ENCODE peak calls at places on chromosomes 1 and 21, in five cellular contexts. M, C, R, H and P are unnamed samples.

GRCh38 chr1:236282159-236282716 is 480 bp upstream of the ERO1B start:
- DNase-seq in R (no peak), C (no peak), M (no peak), H (no peak), P (peak)

GRCh38 chr1:15337656-15338402 is 71.9 kb upstream of the EFHD2 start:
- DNase-seq in M (no peak), C (no peak), R (no peak), H (peak), P (no peak)

GRCh38 chr1:205263580-205264190 is 35.9 kb downstream of the TMCC2 start:
- DNase-seq in C (no peak), M (no peak), H (peak), R (no peak), P (no peak)

GRCh38 chr1:199129247-199129646 is 490.4 kb downstream of the PTPRC start:
- DNase-seq in H (no peak), M (no peak), R (no peak), C (no peak), P (no peak)

GRCh38 chr1:213931804-213932203 is 56.0 kb upstream of the PROX1 start:
- DNase-seq in R (no peak), C (no peak), M (no peak), H (peak), P (no peak)

GRCh38 chr1:64745181-64745985 is 508 bp downstream of the RAVER2 start:
- DNase-seq in H (no peak), C (no peak), M (no peak), R (no peak), P (peak)

GRCh38 chr1:40820911-40821693 is 37.5 kb downstream of the KCNQ4 start:
- DNase-seq in M (no peak), C (no peak), R (no peak), H (no peak), P (no peak)

GRCh38 chr1:206029484-206029883 is 5.8 kb upstream of the CTSE start:
- DNase-seq in R (no peak), H (peak), M (no peak), C (no peak), P (no peak)

GRCh38 chr21:15144026-15144425 is 79.2 kb upstream of the NRIP1 start:
- DNase-seq in C (no peak), M (no peak), H (no peak), R (no peak), P (no peak)

GRCh38 chr1:43199093-43199726 is 27.1 kb downstream of the CFAP57 start:
- DNase-seq in H (no peak), C (no peak), M (no peak), R (no peak), P (no peak)

GRCh38 chr1:32232558-32233304 is 10.5 kb downstream of the EIF3I start:
- DNase-seq in M (no peak), C (no peak), H (no peak), R (no peak), P (no peak)

GRCh38 chr1:28971980-28972771 is 57.8 kb downstream of the EPB41 start:
- DNase-seq in H (peak), R (peak), M (no peak), C (no peak), P (no peak)

GRCh38 chr1:8706995-8707396 is 110.4 kb downstream of the RERE start:
- DNase-seq in R (no peak), C (no peak), M (no peak), H (peak), P (no peak)

GRCh38 chr1:239262538-239262937 is 123.8 kb upstream of the CHRM3 start:
- DNase-seq in M (no peak), H (no peak), R (no peak), C (no peak), P (no peak)

GRCh38 chr1:65830306-65830705 is 37.6 kb downstream of the PDE4B start:
- DNase-seq in R (no peak), H (peak), M (no peak), C (no peak), P (no peak)

GRCh38 chr1:28171246-28171645 is 5.2 kb downstream of the PTAFR start:
- DNase-seq in H (no peak), C (no peak), M (no peak), R (no peak), P (no peak)

GRCh38 chr1:82920418-82921248 is 1078.3 kb downstream of the TTLL7 start:
- DNase-seq in C (no peak), H (peak), M (no peak), R (no peak), P (no peak)

GRCh38 chr21:35850029-35850428 is 210.3 kb downstream of the SETD4 start:
- DNase-seq in H (peak), R (peak), C (no peak), M (no peak), P (no peak)

GRCh38 chr1:230232352-230232751 is 165.3 kb downstream of the GALNT2 start:
- DNase-seq in M (no peak), R (no peak), H (no peak), C (no peak), P (no peak)

GRCh38 chr1:89757532-89757931 is 63.3 kb upstream of the LRRC8D start:
- DNase-seq in M (no peak), R (no peak), H (no peak), C (peak), P (no peak)

GRCh38 chr1:225996946-225997545 is 2.1 kb downstream of the SDE2 start:
- DNase-seq in H (peak), R (no peak), C (no peak), M (no peak), P (no peak)

GRCh38 chr1:248703674-248704073 is 1.1 kb upstream of the OR14I1 start:
- DNase-seq in C (no peak), M (no peak), H (no peak), R (no peak), P (no peak)

GRCh38 chr1:19374402-19374801 is 62.3 kb downstream of the SLC66A1 start:
- DNase-seq in C (no peak), M (no peak), R (no peak), H (no peak), P (no peak)

GRCh38 chr1:242847390-242847993 is 323.0 kb upstream of the PLD5 start:
- DNase-seq in H (no peak), M (no peak), C (no peak), R (no peak), P (no peak)

GRCh38 chr1:162605225-162605927 is 26.9 kb upstream of the DDR2 start:
- DNase-seq in H (peak), R (peak), C (no peak), M (no peak), P (no peak)

GRCh38 chr1:25201006-25201405 is 31.3 kb downstream of the SYF2 start:
- DNase-seq in R (no peak), H (no peak), M (no peak), C (no peak), P (no peak)

GRCh38 chr1:7783178-7783711 is 846 bp upstream of the PER3 start:
- DNase-seq in C (no peak), H (peak), M (peak), R (peak), P (no peak)

GRCh38 chr1:61887921-61888564 is 145.8 kb downstream of the PATJ start:
- DNase-seq in M (no peak), H (no peak), C (no peak), R (no peak), P (no peak)